ENCODE peak calls at places on chromosomes 11 and 22, in nine cellular contexts. S is stomach, B is spleen, P is H1, Y is K562, W is endothelial cell of umbilical vein, U is sigmoid colon, V is transverse colon, G is GM12878. T is an unnamed sample. For H3K4me1, the result is how much of the 10 kb centered on the place peaks cover.

GRCh38 chr11:79182794-79183193 is 258.0 kb downstream of the TENM4 start:
- DNase-seq in V (no peak), S (no peak), Y (no peak), P (no peak), U (no peak), G (no peak), W (no peak), B (no peak), T (no peak)

GRCh38 chr22:48827904-48828555 is 999.6 kb downstream of the BRD1 start:
- DNase-seq in P (peak), G (no peak), V (no peak), S (no peak), W (no peak), U (no peak), B (peak), Y (no peak), T (no peak)

GRCh38 chr11:132632641-132633124 is 899.6 kb downstream of the OPCML start:
- DNase-seq in P (no peak), V (no peak), S (no peak), W (peak), Y (no peak), B (no peak), U (no peak), G (no peak), T (no peak)

GRCh38 chr11:124194696-124195418 is 11.7 kb downstream of the OR10D3 start:
- DNase-seq in G (peak), W (peak), B (no peak), Y (peak), V (peak), P (peak), S (peak), U (no peak), T (no peak)

GRCh38 chr11:2248762-2249161 is 21.6 kb downstream of the ASCL2 start:
- DNase-seq in B (no peak), W (no peak), P (no peak), Y (peak), U (peak), V (no peak), G (no peak), S (no peak), T (no peak)

GRCh38 chr11:36104660-36104992 is 160.8 kb downstream of the LDLRAD3 start:
- DNase-seq in Y (no peak), B (no peak), P (no peak), G (no peak), W (no peak), V (no peak), U (no peak), S (no peak), T (no peak)

GRCh38 chr11:101129203-101129943 is at the start of gene PGR:
- DNase-seq in W (no peak), Y (peak), S (no peak), G (no peak), P (peak), B (no peak), V (peak), U (no peak), T (no peak)

GRCh38 chr22:45636668-45637067 is 35.0 kb upstream of the ATXN10 start:
- DNase-seq in S (no peak), V (no peak), U (peak), P (no peak), G (no peak), W (no peak), Y (no peak), B (no peak), T (no peak)

GRCh38 chr11:69370984-69371709 is 77.2 kb downstream of the MYEOV start:
- DNase-seq in B (peak), G (no peak), P (no peak), S (peak), V (no peak), W (no peak), U (peak), Y (no peak), T (peak)

GRCh38 chr11:46947399-46948077 is 11.0 kb downstream of the CSTPP1 start:
- DNase-seq in S (no peak), W (no peak), V (no peak), P (no peak), U (no peak), B (no peak), G (no peak), Y (no peak), T (no peak)

GRCh38 chr11:35412285-35412684 is 7.1 kb downstream of the SLC1A2 start:
- DNase-seq in G (no peak), P (no peak), U (no peak), S (no peak), Y (peak), V (no peak), W (peak), B (no peak), T (no peak)

GRCh38 chr11:3944198-3944597 is 88.7 kb downstream of the STIM1 start:
- DNase-seq in V (no peak), U (no peak), B (no peak), G (no peak), P (no peak), W (no peak), Y (no peak), S (no peak), T (peak)

GRCh38 chr11:128916646-128917045 is 25.5 kb downstream of the KCNJ5 start:
- DNase-seq in B (no peak), U (no peak), Y (no peak), G (no peak), V (no peak), S (no peak), W (no peak), P (no peak), T (no peak)

GRCh38 chr11:16809901-16810668 is 71.6 kb downstream of the C11orf58 start:
- DNase-seq in V (no peak), S (no peak), B (peak), P (no peak), W (peak), U (peak), G (no peak), Y (no peak), T (no peak)

DNA sequence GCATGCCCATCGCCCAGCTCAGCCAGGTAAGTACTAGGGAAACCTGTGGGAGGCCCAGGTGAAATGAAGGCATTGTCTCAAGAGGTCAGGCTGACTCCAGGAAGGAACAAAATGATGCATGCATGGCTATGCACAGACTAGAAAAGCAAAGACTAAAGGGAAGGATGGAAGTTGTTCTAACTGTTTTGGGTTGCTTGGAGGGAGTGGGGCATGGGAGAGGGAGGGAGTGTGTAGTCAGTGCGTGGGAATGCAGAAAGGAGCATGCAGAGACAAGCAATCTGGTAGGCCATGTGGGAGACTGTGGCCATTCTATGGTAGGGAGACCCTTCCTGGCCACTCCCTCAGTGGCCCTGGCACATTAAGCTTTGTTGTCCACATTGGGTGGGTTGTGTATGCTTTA is 2.9 kb downstream of the MICAL3 start:
- DNase-seq in P (no peak), V (no peak), G (no peak), U (no peak), Y (no peak), B (peak), W (no peak), S (no peak), T (no peak)
- TF ChIP-seq POLR2AphosphoS5 in P (no peak), V (no peak), G (no peak), U (no peak), Y (no peak), B (no peak), W (no peak), S (no peak), T (no peak)

GRCh38 chr22:24459911-24460310 is 32.5 kb downstream of the ADORA2A start:
- DNase-seq in U (no peak), V (no peak), W (peak), Y (no peak), S (no peak), G (no peak), B (no peak), P (no peak), T (no peak)
- H3K4me1 ChIP-seq in U (under half), V (under half), W (under half), Y (under half), S (under half), G (under half), B (under half), P (under half), T (under half)

GRCh38 chr11:72629266-72629665 is 45.0 kb downstream of the PDE2A start:
- DNase-seq in B (no peak), Y (no peak), S (no peak), P (no peak), V (peak), G (no peak), U (peak), W (no peak), T (no peak)
- TF ChIP-seq CTCF in B (no peak), Y (no peak), S (no peak), P (no peak), V (no peak), G (no peak), U (no peak), W (no peak), T (no peak)

DNA sequence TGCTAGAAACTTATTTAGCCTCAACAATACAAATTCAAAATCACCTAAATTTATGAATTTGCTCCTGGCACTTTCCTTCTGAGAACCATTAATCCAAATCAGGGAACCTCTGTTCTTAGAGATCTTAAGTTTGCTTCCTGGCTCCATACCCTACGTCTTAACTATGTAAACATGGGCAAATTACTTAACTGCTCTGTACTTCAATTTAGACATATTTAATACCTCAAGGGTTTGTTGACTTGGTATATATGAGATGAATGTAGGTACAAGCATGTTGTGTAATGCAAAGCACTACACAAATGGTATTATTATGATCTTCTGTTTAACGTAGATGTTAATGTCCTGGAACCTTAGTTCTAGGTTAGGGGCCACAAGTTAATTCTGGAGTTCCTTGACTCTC is 22.6 kb upstream of the ARHGAP20 start:
- DNase-seq in V (no peak), S (no peak), B (no peak), Y (no peak), P (no peak), W (no peak), U (no peak), G (no peak), T (no peak)
- TF ChIP-seq POLR2AphosphoS5 in V (peak), S (no peak), B (no peak), Y (no peak), P (no peak), W (no peak), U (no peak), G (no peak), T (no peak)

GRCh38 chr22:39593061-39593930 is 22.7 kb downstream of the CACNA1I start:
- DNase-seq in P (no peak), G (no peak), U (no peak), Y (no peak), V (no peak), S (no peak), W (peak), B (no peak), T (no peak)

GRCh38 chr22:39594411-39594810 is 23.9 kb downstream of the CACNA1I start:
- DNase-seq in S (no peak), V (no peak), Y (no peak), B (no peak), G (no peak), U (no peak), P (no peak), W (no peak), T (no peak)

GRCh38 chr22:39593931-39594285 is 23.4 kb downstream of the CACNA1I start:
- DNase-seq in G (no peak), W (no peak), B (no peak), V (no peak), Y (no peak), U (no peak), S (no peak), P (no peak), T (no peak)

GRCh38 chr22:39589880-39590279 is 19.3 kb downstream of the CACNA1I start:
- DNase-seq in B (no peak), V (no peak), W (no peak), G (no peak), P (no peak), S (no peak), U (no peak), Y (no peak), T (no peak)

DNA sequence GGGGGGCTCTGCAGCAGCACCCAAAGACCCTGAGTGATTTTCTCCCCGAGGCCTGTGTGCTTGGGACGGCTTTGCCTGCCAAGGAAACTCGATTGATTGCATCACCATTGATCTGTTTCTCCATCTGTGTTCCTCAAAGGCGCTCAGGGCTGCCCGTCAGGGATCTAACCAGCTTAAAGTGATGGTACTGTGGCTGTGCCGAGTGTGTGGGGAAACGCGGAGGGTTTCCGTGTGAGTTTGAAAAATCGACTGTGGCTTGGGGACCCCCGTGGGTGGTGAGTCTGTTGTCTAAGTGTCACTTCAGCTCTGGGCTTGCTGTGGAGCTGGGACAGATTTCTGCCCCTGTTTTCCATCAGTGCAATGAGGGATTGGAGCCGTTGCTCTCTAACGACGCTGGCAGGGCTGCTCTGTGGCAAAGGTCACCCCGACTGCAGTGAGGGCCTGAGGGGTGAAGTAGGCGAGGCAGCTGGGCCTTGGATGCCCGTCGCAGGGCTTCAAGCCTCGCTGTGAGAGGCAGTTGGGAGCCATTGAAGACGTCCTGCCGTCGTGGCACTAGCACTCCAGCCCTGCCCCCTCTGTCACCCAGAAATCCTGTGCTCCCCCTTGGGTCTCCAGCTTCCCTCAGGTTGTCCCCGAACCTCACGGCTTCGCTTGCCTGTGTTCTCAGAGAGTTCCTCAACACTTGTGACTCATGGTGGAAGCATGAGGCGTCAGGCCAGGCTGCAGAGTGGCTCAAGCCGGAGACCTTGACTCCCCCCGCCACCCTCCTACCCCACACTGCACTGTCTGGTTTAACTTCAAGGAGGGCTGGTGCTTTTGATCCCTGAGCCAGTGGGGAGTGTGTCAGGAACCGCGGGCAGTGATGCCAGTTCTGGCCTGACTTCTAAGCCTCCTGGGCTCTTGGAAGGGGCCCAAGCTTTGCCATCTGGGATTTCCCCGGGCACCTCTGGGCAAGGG is 21.8 kb downstream of the CACNA1I start:
- DNase-seq in P (no peak), U (peak), V (no peak), Y (no peak), W (peak), G (no peak), B (no peak), S (peak), T (no peak)
- H3K4me1 ChIP-seq in P (under half), U (under half), V (under half), Y (under half), W (under half), G (under half), B (under half), S (under half), T (under half)

GRCh38 chr11:111479666-111480065 is 32.5 kb downstream of the BTG4 start:
- DNase-seq in S (no peak), Y (no peak), W (no peak), V (no peak), P (no peak), B (no peak), G (no peak), U (no peak), T (no peak)
- TF ChIP-seq CTCF in S (no peak), Y (no peak), W (no peak), V (no peak), P (no peak), B (no peak), G (no peak), U (no peak), T (no peak)

GRCh38 chr11:119014209-119014924 is 3.8 kb downstream of the RPS25 start:
- DNase-seq in U (no peak), G (no peak), V (no peak), B (peak), W (no peak), S (no peak), Y (peak), P (no peak), T (no peak)
- TF ChIP-seq POLR2AphosphoS5 in U (no peak), G (peak), V (no peak), B (peak), W (no peak), S (no peak), Y (no peak), P (peak), T (no peak)

GRCh38 chr22:39443416-39443815 is 13.4 kb upstream of the MGAT3 start:
- DNase-seq in W (no peak), U (no peak), S (no peak), Y (no peak), G (no peak), P (no peak), V (no peak), B (no peak), T (no peak)

GRCh38 chr22:39446239-39446721 is 10.5 kb upstream of the MGAT3 start:
- DNase-seq in U (no peak), W (no peak), Y (peak), P (peak), B (peak), G (peak), V (peak), S (peak), T (no peak)

GRCh38 chr22:39444937-39445465 is 11.8 kb upstream of the MGAT3 start:
- DNase-seq in G (no peak), U (no peak), V (no peak), Y (no peak), B (no peak), P (no peak), W (no peak), S (no peak), T (no peak)

GRCh38 chr22:39448205-39449054 is 8.4 kb upstream of the MGAT3 start:
- DNase-seq in P (no peak), Y (no peak), G (no peak), V (no peak), B (no peak), S (peak), U (no peak), W (no peak), T (no peak)

DNA sequence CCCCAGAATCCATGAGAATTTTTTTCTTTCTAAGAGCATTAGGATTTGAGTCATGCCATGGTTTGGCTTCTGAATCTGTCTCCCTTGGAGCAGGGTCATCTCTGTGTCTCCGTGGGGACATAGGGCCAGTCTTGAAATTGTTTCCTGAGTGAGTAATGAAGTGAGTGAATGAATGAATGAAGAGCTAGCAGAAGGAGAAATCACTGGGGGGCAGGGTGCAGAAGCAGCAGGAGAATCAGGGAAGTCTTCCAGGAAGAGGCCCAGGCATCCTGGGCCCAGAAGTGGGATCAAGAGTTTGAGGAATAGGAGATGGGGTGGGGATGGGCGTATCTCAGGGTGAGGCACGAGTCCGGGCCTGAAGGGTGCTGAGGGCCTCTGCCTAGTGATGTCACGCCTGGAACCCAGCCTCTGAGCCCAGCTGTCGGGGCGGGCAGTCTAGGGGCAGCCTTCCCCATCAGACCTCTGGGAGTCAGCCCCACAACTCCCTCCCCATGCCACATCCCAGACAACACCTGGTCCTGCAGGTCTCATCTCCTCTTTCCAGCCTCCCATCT is 12.5 kb upstream of the MGAT3 start:
- DNase-seq in B (no peak), G (no peak), W (no peak), P (no peak), V (no peak), S (no peak), Y (no peak), U (no peak), T (no peak)
- H3K4me1 ChIP-seq in B (under half), G (half or more), W (under half), P (under half), V (under half), S (under half), Y (under half), U (under half), T (under half)

GRCh38 chr22:17056807-17057206 is 28.0 kb upstream of the IL17RA start:
- DNase-seq in W (no peak), G (no peak), U (no peak), S (no peak), Y (no peak), B (no peak), P (peak), V (no peak), T (no peak)
- TF ChIP-seq CTCF in W (no peak), G (no peak), U (no peak), S (no peak), Y (no peak), B (no peak), P (no peak), V (no peak), T (no peak)

DNA sequence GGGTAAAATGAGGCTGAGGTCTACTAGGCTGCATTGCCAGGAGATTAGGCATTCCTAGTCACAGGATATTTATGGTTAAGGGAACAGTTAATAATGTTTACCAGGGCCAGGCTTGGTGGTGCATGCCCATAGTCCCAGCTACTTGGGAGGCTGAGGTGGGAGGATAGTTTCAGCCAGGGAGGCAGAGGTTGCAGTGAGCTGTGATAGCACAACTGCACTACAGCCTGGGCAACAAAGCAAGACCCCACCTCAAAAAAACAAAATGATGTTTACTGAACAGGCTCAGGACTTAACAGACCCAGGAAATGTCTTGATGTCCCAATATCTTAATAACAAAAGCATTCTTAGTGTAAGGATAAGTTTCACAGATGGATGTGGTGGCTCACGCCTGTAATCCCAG is 2.8 kb upstream of the MRPL16 start:
- DNase-seq in U (no peak), P (no peak), G (no peak), V (no peak), W (no peak), Y (no peak), S (no peak), B (no peak), T (no peak)
- TF ChIP-seq POLR2AphosphoS5 in U (no peak), P (no peak), G (no peak), V (no peak), W (no peak), Y (no peak), S (no peak), B (no peak), T (no peak)

T was measured in vagina.